ENCODE peak calls at places on chromosome 17, in seven cellular contexts. F, Z, M, T, G, P and N are unnamed samples.

GRCh38 chr17:42121066-42121769 is at the start of gene KAT2A:
- DNase-seq in P (peak; percentile 70), Z (peak; percentile 90), T (peak; percentile 55), F (peak; percentile 61), M (peak; percentile 82), G (peak; percentile 96), N (peak; percentile 53)

GRCh38 chr17:20202141-20202574 is 193.0 kb downstream of the SPECC1 start:
- DNase-seq in P (no peak), G (peak; percentile 78), M (no peak), F (no peak), T (no peak), Z (no peak), N (no peak)

GRCh38 chr17:37553357-37553966 is 55.8 kb downstream of the SYNRG start:
- DNase-seq in Z (no peak), F (no peak), T (no peak), M (no peak), P (no peak), G (no peak), N (no peak)

GRCh38 chr17:70794757-70795156 is 625.4 kb downstream of the KCNJ2 start:
- DNase-seq in M (no peak), F (no peak), P (no peak), T (no peak), G (no peak), Z (no peak), N (no peak)

GRCh38 chr17:42049834-42050359 is 504 bp downstream of the C17orf113 start:
- DNase-seq in P (no peak), Z (peak; percentile 1), G (no peak), T (no peak), M (no peak), F (no peak), N (no peak)

GRCh38 chr17:38333635-38334295 is 10.0 kb downstream of the GPR179 start:
- DNase-seq in M (peak; percentile 59), G (peak; percentile 99), Z (no peak), T (no peak), P (no peak), F (no peak), N (no peak)

GRCh38 chr17:5580367-5580766 is 3.9 kb downstream of the NLRP1 start:
- DNase-seq in P (no peak), M (no peak), T (no peak), F (no peak), G (no peak), Z (peak; percentile 1), N (no peak)

GRCh38 chr17:42563950-42564349 is 2.0 kb downstream of the COASY start:
- DNase-seq in P (no peak), M (no peak), T (no peak), G (no peak), Z (no peak), F (no peak), N (no peak)

GRCh38 chr17:50658602-50659001 is 23.9 kb downstream of the ABCC3 start:
- DNase-seq in G (peak; percentile 55), M (no peak), T (no peak), F (no peak), Z (no peak), P (no peak), N (no peak)

GRCh38 chr17:68759343-68760140 is 158.4 kb upstream of the FAM20A start:
- DNase-seq in P (peak; percentile 2), M (no peak), T (no peak), G (peak; percentile 98), F (peak; percentile 27), Z (peak; percentile 86), N (no peak)

GRCh38 chr17:71402661-71403141 is 718.1 kb upstream of the SOX9 start:
- DNase-seq in Z (no peak), F (no peak), T (no peak), P (no peak), G (no peak), M (no peak), N (no peak)

GRCh38 chr17:7491583-7491982 is 7.4 kb downstream of the POLR2A start:
- DNase-seq in P (no peak), M (no peak), Z (no peak), T (no peak), F (no peak), G (no peak), N (no peak)

GRCh38 chr17:49633762-49634486 is 44.0 kb downstream of the SPOP start:
- DNase-seq in F (no peak), Z (no peak), M (no peak), P (no peak), T (no peak), G (no peak), N (no peak)

GRCh38 chr17:78281249-78281865 is 49.9 kb downstream of the TMEM235 start:
- DNase-seq in P (no peak), F (no peak), T (no peak), Z (no peak), G (peak; percentile 75), M (no peak), N (no peak)

GRCh38 chr17:35778641-35779196 is 16.7 kb downstream of the MMP28 start:
- DNase-seq in T (no peak), M (no peak), P (no peak), F (no peak), G (no peak), Z (no peak), N (no peak)

GRCh38 chr17:3879591-3880417 is 13.0 kb downstream of the CAMKK1 start:
- DNase-seq in G (peak; percentile 75), F (no peak), T (no peak), Z (no peak), P (no peak), M (no peak), N (no peak)

GRCh38 chr17:62096401-62096670 is 31.3 kb upstream of the MED13 start:
- DNase-seq in Z (no peak), T (no peak), G (no peak), M (no peak), P (no peak), F (no peak), N (no peak)

GRCh38 chr17:45050680-45051059 is 762 bp downstream of the DCAKD start:
- DNase-seq in M (peak; percentile 50), F (no peak), P (peak; percentile 15), Z (no peak), G (peak; percentile 70), T (peak; percentile 6), N (no peak)

GRCh38 chr17:77720946-77721822 is 237.3 kb upstream of the TNRC6C start:
- DNase-seq in Z (no peak), G (peak; percentile 44), P (no peak), F (no peak), T (no peak), M (no peak), N (no peak)

GRCh38 chr17:28113269-28113668 is 70.8 kb downstream of the NLK start:
- DNase-seq in T (no peak), G (no peak), P (no peak), M (no peak), Z (no peak), F (no peak), N (no peak)

GRCh38 chr17:32915108-32915700 is 12.7 kb upstream of the TMEM98 start:
- DNase-seq in Z (no peak), M (no peak), F (no peak), G (no peak), T (no peak), P (no peak), N (no peak)

GRCh38 chr17:44826123-44826790 is 3.8 kb downstream of the GJC1 start:
- DNase-seq in M (no peak), P (no peak), T (no peak), G (no peak), Z (no peak), F (no peak), N (no peak)

GRCh38 chr17:49823614-49824013 is 24.3 kb downstream of the TAC4 start:
- DNase-seq in F (no peak), Z (no peak), G (no peak), P (no peak), M (no peak), T (no peak), N (no peak)

GRCh38 chr17:34081269-34081668 is 173.8 kb upstream of the CCL2 start:
- DNase-seq in P (no peak), F (no peak), M (no peak), Z (no peak), G (peak; percentile 89), T (no peak), N (no peak)

GRCh38 chr17:7479139-7479388 is 367 bp downstream of the ZBTB4 start:
- DNase-seq in G (no peak), T (no peak), P (no peak), Z (no peak), F (no peak), M (no peak), N (no peak)

GRCh38 chr17:72749119-72749572 is 343.3 kb downstream of the SLC39A11 start:
- DNase-seq in P (no peak), F (no peak), T (no peak), Z (no peak), G (no peak), M (no peak), N (no peak)

GRCh38 chr17:64780096-64781012 is 118.2 kb upstream of the SMURF2 start:
- DNase-seq in G (peak; percentile 98), P (peak; percentile 61), T (peak; percentile 36), Z (no peak), M (peak; percentile 67), F (no peak), N (peak; percentile 41)

GRCh38 chr17:63823659-63824331 is 3.4 kb upstream of the PSMC5 start:
- DNase-seq in T (no peak), Z (no peak), M (no peak), G (no peak), P (no peak), F (no peak), N (no peak)

GRCh38 chr17:43094129-43094834 is 30.9 kb downstream of the BRCA1 start:
- DNase-seq in F (no peak), T (no peak), Z (no peak), M (no peak), G (no peak), P (no peak), N (no peak)

GRCh38 chr17:48012151-48012520 is 25.5 kb downstream of the COPZ2 start:
- DNase-seq in Z (peak; percentile 29), P (peak; percentile 37), T (no peak), M (peak; percentile 59), F (peak; percentile 40), G (peak; percentile 90), N (no peak)

GRCh38 chr17:81253358-81254131 is 14.4 kb downstream of the NDUFAF8 start:
- DNase-seq in G (peak; percentile 85), F (no peak), Z (peak; percentile 36), P (peak; percentile 58), M (peak; percentile 58), T (peak; percentile 36), N (peak; percentile 54)

GRCh38 chr17:58329808-58330543 is 1.4 kb upstream of the TSPOAP1 start:
- DNase-seq in T (no peak), P (peak; percentile 45), G (no peak), M (no peak), F (no peak), Z (no peak), N (no peak)

GRCh38 chr17:7703584-7704574 is 1.1 kb upstream of the EFNB3 start:
- DNase-seq in F (peak; percentile 76), T (no peak), G (peak; percentile 96), P (no peak), Z (no peak), M (no peak), N (no peak)

GRCh38 chr17:31541559-31541958 is 150.1 kb downstream of the RAB11FIP4 start:
- DNase-seq in P (no peak), F (no peak), T (no peak), M (no peak), G (peak; percentile 79), Z (no peak), N (no peak)

GRCh38 chr17:75927286-75927922 is 13.4 kb downstream of the FBF1 start:
- DNase-seq in T (no peak), G (peak; percentile 90), P (no peak), M (no peak), Z (no peak), F (no peak), N (no peak)

GRCh38 chr17:39270923-39271322 is 45.2 kb upstream of the STAC2 start:
- DNase-seq in Z (no peak), G (peak; percentile 63), T (no peak), P (no peak), F (no peak), M (no peak), N (no peak)

GRCh38 chr17:35245196-35245486 is 2.3 kb downstream of the SLFN5 start:
- DNase-seq in Z (no peak), F (no peak), M (no peak), G (no peak), T (no peak), P (no peak), N (no peak)

GRCh38 chr17:44610331-44610730 is 45.9 kb upstream of the MEIOC start:
- DNase-seq in G (peak; percentile 78), F (no peak), Z (no peak), P (no peak), M (no peak), T (no peak), N (no peak)